ENCODE peak calls at places on chromosomes 3 and 15, in four cellular contexts. A, F, D and Q are unnamed samples.

GRCh38 chr3:126517291-126517951 is at the start of gene UROC1:
- DNase-seq in A (no peak), F (no peak), D (no peak), Q (no peak)

GRCh38 chr3:133782454-133782853 is 23.2 kb upstream of the SRPRB start:
- DNase-seq in D (no peak), A (no peak), F (no peak), Q (no peak)

GRCh38 chr15:101813803-101814534 is 2.0 kb downstream of the OR4F15 start:
- DNase-seq in D (peak), F (peak), A (no peak), Q (no peak)

GRCh38 chr15:31840849-31841476 is 189.4 kb upstream of the CHRNA7 start:
- DNase-seq in F (no peak), D (no peak), A (no peak), Q (peak)

GRCh38 chr15:41291065-41291631 is 41.2 kb downstream of the OIP5 start:
- DNase-seq in D (no peak), A (no peak), F (no peak), Q (no peak)

GRCh38 chr15:66701422-66702034 is 508 bp upstream of the SMAD6 start:
- DNase-seq in F (no peak), A (peak), D (peak), Q (no peak)

GRCh38 chr3:197881601-197882000 is 68.4 kb upstream of the RPL35A start:
- DNase-seq in D (no peak), F (no peak), A (no peak), Q (no peak)

GRCh38 chr3:119990888-119991287 is 103.4 kb downstream of the GSK3B start:
- DNase-seq in F (peak), D (peak), A (no peak), Q (peak)

GRCh38 chr3:49351521-49352011 is 6.6 kb downstream of the GPX1 start:
- DNase-seq in D (peak), F (peak), A (no peak), Q (peak)

GRCh38 chr3:120438971-120439370 is 11.8 kb downstream of the FSTL1 start:
- DNase-seq in A (no peak), D (peak), F (peak), Q (peak)

GRCh38 chr15:93319121-93319814 is 230.3 kb upstream of the RGMA start:
- DNase-seq in D (no peak), A (no peak), F (no peak), Q (no peak)

GRCh38 chr15:69305933-69306568 is 7.3 kb downstream of the PAQR5 start:
- DNase-seq in A (no peak), D (no peak), F (no peak), Q (no peak)

GRCh38 chr3:34056181-34056910 is 257.9 kb downstream of the PDCD6IP start:
- DNase-seq in A (no peak), D (no peak), F (no peak), Q (no peak)

GRCh38 chr15:86183765-86184491 is 104.3 kb downstream of the AGBL1 start:
- DNase-seq in A (no peak), F (no peak), D (no peak), Q (no peak)

GRCh38 chr15:69537888-69538287 is 85.3 kb downstream of the RPLP1 start:
- DNase-seq in A (no peak), F (no peak), D (no peak), Q (no peak)

DNA sequence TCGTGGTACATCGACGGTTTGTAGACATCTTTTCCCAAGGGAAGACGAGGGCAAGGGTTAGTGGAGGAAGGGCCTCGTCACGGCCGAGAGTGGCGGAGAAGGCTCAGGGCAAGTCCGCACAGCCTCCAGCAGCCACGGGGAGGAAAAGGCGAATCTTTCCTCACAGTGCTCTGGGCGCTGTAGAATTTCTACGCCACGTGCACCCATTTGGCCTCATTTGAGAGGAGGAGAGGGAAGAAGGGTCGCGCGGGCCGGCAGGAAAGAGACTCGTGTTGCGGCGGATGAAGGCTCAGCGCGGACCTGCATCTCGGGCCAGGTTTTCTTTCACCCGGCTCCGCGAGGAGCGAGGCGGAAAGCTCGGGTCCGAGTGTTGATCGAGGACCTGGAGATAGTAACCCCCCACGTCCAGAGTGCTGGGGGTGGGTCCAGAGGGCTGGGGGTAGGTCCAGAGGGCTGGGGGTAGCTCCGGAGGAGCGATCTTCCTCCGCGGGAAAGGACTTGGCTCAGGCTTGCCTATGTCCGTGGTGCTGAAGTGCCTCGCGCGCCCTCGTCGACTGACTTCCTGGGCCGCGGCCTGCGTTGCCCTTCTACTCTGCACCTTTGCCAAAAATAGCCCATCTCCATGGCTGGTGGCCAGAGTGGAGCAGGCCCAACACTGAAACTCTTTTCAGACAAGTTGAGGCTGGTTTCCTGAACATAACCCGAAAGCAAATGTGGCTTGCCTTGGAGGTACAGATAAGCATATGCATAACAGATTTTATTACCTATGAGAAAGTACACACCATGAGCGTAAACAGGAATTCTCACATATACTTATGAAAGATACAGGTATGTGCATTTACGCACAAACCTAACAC is 1.1 kb downstream of the SLC35G2 start:
- DNase-seq in A (peak), F (peak), D (peak), Q (peak)
- TF ChIP-seq EZH2 in A (peak), F (no peak), D (no peak), Q (no peak)

GRCh38 chr3:127629462-127630403 is 748 bp downstream of the PODXL2 start:
- DNase-seq in F (no peak), A (no peak), D (peak), Q (no peak)
- TF ChIP-seq EZH2 in F (peak), A (no peak), D (no peak), Q (no peak)

GRCh38 chr15:100340721-100341661 is 784 bp downstream of the ADAMTS17 start:
- DNase-seq in F (no peak), A (no peak), D (peak), Q (no peak)
- TF ChIP-seq EZH2 in F (no peak), A (peak), D (no peak), Q (no peak)

DNA sequence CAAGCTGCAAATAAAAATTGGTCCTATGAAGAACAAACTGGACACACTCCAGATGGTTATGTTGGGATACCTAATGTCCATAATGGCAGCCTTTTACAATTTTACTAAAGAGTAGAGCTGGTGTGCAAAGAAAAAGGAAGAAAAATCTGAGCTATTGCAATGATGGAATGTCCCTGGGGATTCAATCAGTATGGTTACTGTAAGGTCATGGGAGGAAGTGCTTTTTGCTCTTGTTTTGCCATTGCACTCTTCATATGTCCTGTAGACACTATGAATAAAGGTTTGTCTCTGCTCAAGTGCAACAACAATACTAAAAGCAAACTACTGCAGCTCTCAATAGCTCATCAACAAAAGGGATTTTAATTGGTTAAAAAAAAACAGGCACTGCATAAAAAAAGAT is 5.4 kb downstream of the PFN2 start:
- DNase-seq in D (peak), F (peak), A (no peak), Q (no peak)
- TF ChIP-seq EZH2 in D (no peak), F (no peak), A (no peak), Q (no peak)

GRCh38 chr3:174951023-174951422 is 91.9 kb downstream of the NAALADL2 start:
- DNase-seq in D (peak), F (peak), A (no peak), Q (peak)

GRCh38 chr3:174945951-174946350 is 86.8 kb downstream of the NAALADL2 start:
- DNase-seq in A (no peak), F (peak), D (no peak), Q (no peak)

GRCh38 chr3:174953068-174953467 is 93.9 kb downstream of the NAALADL2 start:
- DNase-seq in D (no peak), A (no peak), F (no peak), Q (no peak)

GRCh38 chr3:174951498-174951897 is 92.4 kb downstream of the NAALADL2 start:
- DNase-seq in A (no peak), D (no peak), F (no peak), Q (no peak)

GRCh38 chr3:174949523-174949922 is 90.4 kb downstream of the NAALADL2 start:
- DNase-seq in D (peak), F (peak), A (no peak), Q (peak)
- TF ChIP-seq EZH2 in D (no peak), F (no peak), A (no peak), Q (no peak)

GRCh38 chr3:101509811-101510210 is 3.2 kb downstream of the SENP7 start:
- DNase-seq in A (no peak), F (peak), D (peak), Q (peak)

GRCh38 chr3:101509276-101509675 is 3.7 kb downstream of the SENP7 start:
- DNase-seq in F (no peak), D (no peak), A (no peak), Q (no peak)

GRCh38 chr3:101518421-101518871 is 5.4 kb upstream of the SENP7 start:
- DNase-seq in F (no peak), D (no peak), A (no peak), Q (peak)

GRCh38 chr3:101513419-101513986 is 491 bp upstream of the SENP7 start:
- DNase-seq in A (no peak), D (peak), F (no peak), Q (no peak)

GRCh38 chr3:101512521-101513418 is at the start of gene SENP7:
- DNase-seq in F (peak), D (peak), A (peak), Q (peak)
- TF ChIP-seq EZH2 in F (no peak), D (no peak), A (no peak), Q (no peak)